ENCODE peak calls at places on chromosomes 16 and 17, in four cellular contexts. S, R, E and J are unnamed samples.
A peak's percentile ranks its signal among the peaks of the same experiment; 100 is the strongest.

GRCh38 chr16:14071576-14072271 is 605 bp downstream of the MRTFB start:
- DNase-seq in E (no peak), S (no peak), R (peak; percentile 69), J (no peak)

GRCh38 chr17:752620-753219 is 656 bp upstream of the GEMIN4 start:
- DNase-seq in R (peak; percentile 85), E (peak; percentile 20), S (peak; percentile 88), J (no peak)

GRCh38 chr16:86061771-86062170 is 162.8 kb downstream of the IRF8 start:
- DNase-seq in E (no peak), R (peak; percentile 51), S (no peak), J (no peak)

GRCh38 chr16:80527297-80527696 is 13.5 kb upstream of the DYNLRB2 start:
- DNase-seq in R (no peak), E (no peak), S (no peak), J (no peak)

GRCh38 chr17:51684214-51684613 is 423.9 kb downstream of the UTP18 start:
- DNase-seq in E (no peak), S (no peak), R (no peak), J (no peak)

GRCh38 chr17:62565817-62566216 is 61.7 kb upstream of the MRC2 start:
- DNase-seq in R (no peak), E (no peak), S (no peak), J (peak; percentile 56)

GRCh38 chr17:21361020-21361809 is 14.9 kb upstream of the KCNJ12 start:
- DNase-seq in R (no peak), E (no peak), S (no peak), J (no peak)

GRCh38 chr17:69093279-69093789 is 32.6 kb upstream of the ABCA9 start:
- DNase-seq in R (no peak), S (no peak), E (no peak), J (no peak)

GRCh38 chr16:82638095-82638798 is 11.5 kb downstream of the CDH13 start:
- DNase-seq in E (no peak), R (no peak), S (no peak), J (peak; percentile 36)

GRCh38 chr17:4969551-4970231 is 2.1 kb upstream of the SPAG7 start:
- DNase-seq in R (no peak), E (no peak), S (no peak), J (no peak)

GRCh38 chr17:79996291-79996690 is 39.4 kb downstream of the TBC1D16 start:
- DNase-seq in E (no peak), S (no peak), R (no peak), J (no peak)

GRCh38 chr16:9256196-9256595 is 164.8 kb downstream of the HAPSTR1 start:
- DNase-seq in E (no peak), S (no peak), R (no peak), J (peak; percentile 12)

GRCh38 chr16:12061336-12062055 is 85.0 kb downstream of the SNX29 start:
- DNase-seq in S (peak; percentile 66), R (no peak), E (no peak), J (peak; percentile 48)

GRCh38 chr17:31431795-31432658 is 40.6 kb downstream of the RAB11FIP4 start:
- DNase-seq in E (no peak), S (no peak), R (no peak), J (no peak)

GRCh38 chr17:6639651-6640535 is 618 bp downstream of the KIAA0753 start:
- DNase-seq in E (no peak), R (no peak), S (peak; percentile 82), J (peak; percentile 25)

GRCh38 chr17:49875690-49876089 is 27.8 kb upstream of the TAC4 start:
- DNase-seq in R (no peak), S (no peak), E (no peak), J (no peak)

GRCh38 chr17:76427457-76428231 is 25.3 kb downstream of the UBE2O start:
- DNase-seq in S (no peak), E (peak; percentile 37), R (peak; percentile 48), J (no peak)

GRCh38 chr17:74744714-74745547 is 3.5 kb upstream of the NHERF1 start:
- DNase-seq in R (peak; percentile 91), S (peak; percentile 93), E (no peak), J (peak; percentile 75)

GRCh38 chr17:63704259-63704576 is 4.3 kb upstream of the LIMD2 start:
- DNase-seq in R (no peak), S (no peak), E (no peak), J (no peak)

GRCh38 chr16:72590179-72590937 is 418.4 kb upstream of the PMFBP1 start:
- DNase-seq in R (no peak), E (no peak), S (no peak), J (no peak)

GRCh38 chr16:87764600-87765472 is 950 bp downstream of the KLHDC4 start:
- DNase-seq in S (no peak), E (no peak), R (no peak), J (no peak)

GRCh38 chr17:79152636-79153035 is 78.0 kb downstream of the ENGASE start:
- DNase-seq in R (no peak), S (no peak), E (no peak), J (no peak)

GRCh38 chr17:69961488-69962145 is 113.4 kb upstream of the KCNJ16 start:
- DNase-seq in S (no peak), R (peak; percentile 55), E (peak; percentile 67), J (no peak)

GRCh38 chr16:24906199-24906808 is 60.5 kb downstream of the SLC5A11 start:
- DNase-seq in R (no peak), E (no peak), S (no peak), J (peak; percentile 25)

GRCh38 chr16:89319883-89320716 is 102.6 kb downstream of the ZNF778 start:
- DNase-seq in R (peak; percentile 56), S (no peak), E (no peak), J (peak; percentile 82)

GRCh38 chr16:69311533-69312388 is 611 bp downstream of the VPS4A start:
- DNase-seq in S (peak; percentile 82), E (no peak), R (no peak), J (peak; percentile 35)

GRCh38 chr17:19386974-19387920 is at the start of gene MFAP4:
- DNase-seq in R (peak; percentile 84), S (no peak), E (peak; percentile 88), J (no peak)

GRCh38 chr17:66248285-66248684 is 19.1 kb upstream of the APOH start:
- DNase-seq in E (no peak), S (no peak), R (peak; percentile 48), J (no peak)

GRCh38 chr16:54930034-54930938 is at the start of gene IRX5:
- DNase-seq in E (no peak), S (peak; percentile 96), R (peak; percentile 93), J (peak; percentile 69)

GRCh38 chr17:41366070-41366469 is 3.5 kb downstream of the KRT33B start:
- DNase-seq in R (no peak), E (no peak), S (no peak), J (no peak)

GRCh38 chr16:79874391-79874790 is 273.9 kb upstream of the MAF start:
- DNase-seq in E (no peak), R (peak; percentile 71), S (no peak), J (no peak)

GRCh38 chr17:1203111-1203966 is 23.6 kb upstream of the ABR start:
- DNase-seq in S (peak; percentile 86), R (peak; percentile 71), E (no peak), J (peak; percentile 93)

GRCh38 chr16:80027007-80027965 is 426.7 kb upstream of the MAF start:
- DNase-seq in R (peak; percentile 50), E (peak; percentile 26), S (peak; percentile 63), J (peak; percentile 98)

GRCh38 chr16:89326721-89327120 is 109.2 kb downstream of the ZNF778 start:
- DNase-seq in E (no peak), R (no peak), S (peak; percentile 54), J (no peak)

GRCh38 chr16:51896013-51896412 is 650.9 kb downstream of the TOX3 start:
- DNase-seq in R (no peak), E (no peak), S (no peak), J (no peak)

GRCh38 chr16:4214215-4214621 is 27.7 kb downstream of the SRL start:
- DNase-seq in R (no peak), S (no peak), E (peak; percentile 62), J (peak; percentile 93)

DNA sequence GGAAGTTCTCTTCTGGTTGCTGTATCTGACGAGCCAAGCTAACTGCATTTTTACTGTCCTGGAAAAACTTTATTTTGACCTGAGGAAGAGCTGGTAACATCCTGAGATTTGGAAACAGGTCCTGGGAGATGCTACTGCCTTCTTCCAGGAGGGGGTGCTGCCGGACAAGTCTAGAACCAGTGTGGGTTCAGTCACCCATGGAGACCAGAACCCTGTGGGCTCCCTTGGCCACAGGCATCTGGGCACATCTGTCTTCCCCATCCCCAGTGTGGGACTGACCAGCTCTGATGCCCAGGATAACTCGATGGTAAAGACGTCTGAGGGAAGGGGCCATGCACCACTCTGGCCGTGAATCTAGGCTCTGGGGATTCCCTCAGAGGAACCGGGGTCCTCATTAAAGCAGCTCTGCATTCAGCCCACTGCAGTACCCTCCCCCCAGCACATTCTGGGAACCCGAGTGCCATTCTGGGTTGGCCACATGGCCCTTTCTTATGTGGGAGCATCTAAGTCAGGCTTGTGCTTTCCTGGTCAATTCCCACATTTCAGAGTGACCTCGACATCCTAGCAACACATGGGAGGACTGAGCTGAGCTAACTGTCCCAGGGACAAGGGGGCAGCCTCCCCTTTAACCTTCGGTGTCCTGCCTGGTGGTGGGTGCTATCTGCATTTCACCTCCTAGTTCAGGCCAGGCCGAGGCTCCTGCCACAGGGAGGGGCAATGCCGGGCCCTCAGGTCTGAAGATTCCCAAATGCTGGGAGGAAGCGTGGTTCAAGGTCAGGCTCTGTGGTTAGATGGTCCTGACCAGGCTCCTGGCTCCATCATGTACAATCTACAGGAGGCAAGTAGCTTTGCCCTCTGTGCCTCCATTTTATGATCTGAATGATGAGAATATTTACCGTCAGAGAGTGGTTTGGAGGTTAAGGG is 6.4 kb downstream of the C16orf86 start:
- DNase-seq in E (peak; percentile 56), R (peak; percentile 75), S (no peak), J (peak; percentile 64)
- TF ChIP-seq CTCF in E (peak; percentile 83), R (peak; percentile 83), S (peak; percentile 73), J (peak; percentile 59)

DNA sequence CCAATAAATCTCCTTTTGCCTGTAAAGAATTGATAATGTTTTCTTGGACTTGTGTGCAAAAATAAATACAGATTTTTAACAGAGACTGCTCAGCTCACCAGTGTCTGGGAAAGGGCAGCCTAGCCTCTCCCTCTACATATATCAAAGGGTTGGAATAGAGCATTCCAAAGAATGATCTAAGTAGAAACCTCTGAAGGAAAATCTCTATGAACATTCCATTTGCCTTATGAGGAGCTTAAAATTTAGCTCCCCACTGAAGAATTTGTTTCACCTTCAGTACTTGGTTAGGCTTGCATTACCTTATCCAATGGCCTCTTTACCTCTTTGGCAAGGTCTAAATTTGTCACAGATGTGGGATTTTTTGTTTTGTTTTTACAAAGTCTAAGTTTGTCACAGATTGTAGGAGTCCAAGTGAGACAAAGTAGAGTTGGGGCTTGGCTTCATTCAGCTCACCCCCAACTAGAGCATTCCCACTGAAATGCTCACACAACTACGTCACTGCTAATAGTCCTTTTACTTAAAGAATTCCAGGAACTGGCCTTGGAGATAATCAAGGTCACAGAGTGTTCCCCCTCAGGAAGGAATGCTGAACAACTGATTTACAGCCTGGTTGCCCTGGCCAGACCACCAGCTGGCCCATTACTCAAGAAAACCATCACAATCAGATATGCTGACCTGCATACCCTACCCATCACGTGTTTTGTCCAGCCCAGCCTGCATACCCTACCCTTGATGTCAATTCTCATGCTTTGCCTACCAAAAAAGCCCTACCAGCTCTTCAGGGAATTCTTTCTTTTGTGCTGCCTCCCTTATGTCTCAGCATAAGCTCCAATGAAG is 26.6 kb upstream of the PPM1D start:
- DNase-seq in E (peak; percentile 29), R (no peak), S (no peak), J (no peak)
- H3K27ac ChIP-seq in E (peak overlapping the region; percentile 65), R (peak overlapping the region; percentile 79), S (peak overlapping the region; percentile 70), J (no peak overlapping the region)

GRCh38 chr17:9839433-9839832 is 13.7 kb downstream of the GLP2R start:
- DNase-seq in R (no peak), S (no peak), E (no peak), J (no peak)
- TF ChIP-seq CTCF in R (no peak), S (no peak), E (no peak), J (no peak)

GRCh38 chr16:57341062-57341440 is 17.5 kb upstream of the CCL22 start:
- DNase-seq in E (no peak), S (no peak), R (no peak), J (no peak)
- H3K27ac ChIP-seq in E (no peak overlapping the region), S (no peak overlapping the region), R (no peak overlapping the region), J (peak overlapping the region; percentile 69)